ENCODE peak calls at places on chromosome 17, in seven cellular contexts. One of them, this sample, is unnamed.

GRCh38 chr17:63514974-63515373 is 8.2 kb upstream of the KCNH6 start:
- DNase-seq in A549: no peak
- DNase-seq in GM23338: no peak
- DNase-seq in K562: no peak
- DNase-seq in HCT116: no peak
- DNase-seq in SK-N-SH: no peak
- DNase-seq in HL-60: no peak
- DNase-seq in this sample: no peak

GRCh38 chr17:41666708-41667279 is 21.9 kb upstream of the EIF1 start:
- DNase-seq in A549: peak
- DNase-seq in GM23338: peak
- DNase-seq in K562: peak
- DNase-seq in HCT116: peak
- DNase-seq in SK-N-SH: peak
- DNase-seq in HL-60: no peak
- DNase-seq in this sample: peak

GRCh38 chr17:22411185-22411784 is 719.0 kb downstream of the KCNJ18 start:
- DNase-seq in A549: no peak
- DNase-seq in GM23338: no peak
- DNase-seq in K562: no peak
- DNase-seq in HCT116: no peak
- DNase-seq in SK-N-SH: peak
- DNase-seq in HL-60: no peak
- DNase-seq in this sample: no peak

GRCh38 chr17:70013911-70014310 is 61.1 kb upstream of the KCNJ16 start:
- DNase-seq in A549: no peak
- DNase-seq in GM23338: no peak
- DNase-seq in K562: no peak
- DNase-seq in HCT116: no peak
- DNase-seq in SK-N-SH: no peak
- DNase-seq in HL-60: no peak
- DNase-seq in this sample: no peak

GRCh38 chr17:19445105-19445504 is 34.1 kb downstream of the RNF112 start:
- DNase-seq in A549: no peak
- DNase-seq in GM23338: no peak
- DNase-seq in K562: no peak
- DNase-seq in HCT116: no peak
- DNase-seq in SK-N-SH: no peak
- DNase-seq in HL-60: no peak
- DNase-seq in this sample: no peak

GRCh38 chr17:6374761-6375312 is 60.1 kb downstream of the AIPL1 start:
- DNase-seq in A549: peak
- DNase-seq in GM23338: peak
- DNase-seq in K562: peak
- DNase-seq in HCT116: peak
- DNase-seq in SK-N-SH: no peak
- DNase-seq in HL-60: no peak
- DNase-seq in this sample: no peak

GRCh38 chr17:56548661-56549060 is 44.8 kb upstream of the NOG start:
- DNase-seq in A549: no peak
- DNase-seq in GM23338: no peak
- DNase-seq in K562: no peak
- DNase-seq in HCT116: no peak
- DNase-seq in SK-N-SH: no peak
- DNase-seq in HL-60: no peak
- DNase-seq in this sample: no peak

GRCh38 chr17:13002761-13003453 is 14.9 kb downstream of the ELAC2 start:
- DNase-seq in A549: peak
- DNase-seq in GM23338: peak
- DNase-seq in K562: peak
- DNase-seq in HCT116: peak
- DNase-seq in SK-N-SH: peak
- DNase-seq in HL-60: no peak
- DNase-seq in this sample: no peak

GRCh38 chr17:18224428-18225120 is 861 bp upstream of the LLGL1 start:
- DNase-seq in A549: no peak
- DNase-seq in GM23338: peak
- DNase-seq in K562: no peak
- DNase-seq in HCT116: no peak
- DNase-seq in SK-N-SH: peak
- DNase-seq in HL-60: no peak
- DNase-seq in this sample: no peak

GRCh38 chr17:42879596-42879985 is 21.0 kb upstream of the G6PC1 start:
- DNase-seq in A549: no peak
- DNase-seq in GM23338: no peak
- DNase-seq in K562: no peak
- DNase-seq in HCT116: no peak
- DNase-seq in SK-N-SH: no peak
- DNase-seq in HL-60: no peak
- DNase-seq in this sample: no peak

GRCh38 chr17:51770031-51770759 is 388.3 kb downstream of the CA10 start:
- DNase-seq in A549: no peak
- DNase-seq in GM23338: no peak
- DNase-seq in K562: no peak
- DNase-seq in HCT116: no peak
- DNase-seq in SK-N-SH: no peak
- DNase-seq in HL-60: no peak
- DNase-seq in this sample: no peak

GRCh38 chr17:72560303-72561247 is 439.8 kb downstream of the SOX9 start:
- DNase-seq in A549: peak
- DNase-seq in GM23338: peak
- DNase-seq in K562: peak
- DNase-seq in HCT116: peak
- DNase-seq in SK-N-SH: peak
- DNase-seq in HL-60: peak
- DNase-seq in this sample: no peak

GRCh38 chr17:58755577-58756245 is at the start of gene PPM1E:
- DNase-seq in A549: peak
- DNase-seq in GM23338: peak
- DNase-seq in K562: peak
- DNase-seq in HCT116: no peak
- DNase-seq in SK-N-SH: peak
- DNase-seq in HL-60: peak
- DNase-seq in this sample: no peak

GRCh38 chr17:79575229-79575628 is 35.6 kb downstream of the RBFOX3 start:
- DNase-seq in A549: no peak
- DNase-seq in GM23338: no peak
- DNase-seq in K562: no peak
- DNase-seq in HCT116: no peak
- DNase-seq in SK-N-SH: no peak
- DNase-seq in HL-60: no peak
- DNase-seq in this sample: no peak

GRCh38 chr17:10683853-10684252 is 13.5 kb downstream of the SCO1 start:
- DNase-seq in A549: peak
- DNase-seq in GM23338: peak
- DNase-seq in K562: peak
- DNase-seq in HCT116: peak
- DNase-seq in SK-N-SH: peak
- DNase-seq in HL-60: no peak
- DNase-seq in this sample: no peak

GRCh38 chr17:34445145-34445544 is 82.1 kb upstream of the CCL1 start:
- DNase-seq in A549: no peak
- DNase-seq in GM23338: no peak
- DNase-seq in K562: no peak
- DNase-seq in HCT116: no peak
- DNase-seq in SK-N-SH: no peak
- DNase-seq in HL-60: no peak
- DNase-seq in this sample: no peak

GRCh38 chr17:29140051-29140582 is 40.1 kb downstream of the MYO18A start:
- DNase-seq in A549: no peak
- DNase-seq in GM23338: peak
- DNase-seq in K562: peak
- DNase-seq in HCT116: no peak
- DNase-seq in SK-N-SH: peak
- DNase-seq in HL-60: peak
- DNase-seq in this sample: no peak

GRCh38 chr17:76481091-76481655 is 13.8 kb downstream of the AANAT start:
- DNase-seq in A549: no peak
- DNase-seq in GM23338: no peak
- DNase-seq in K562: no peak
- DNase-seq in HCT116: no peak
- DNase-seq in SK-N-SH: no peak
- DNase-seq in HL-60: no peak
- DNase-seq in this sample: no peak

GRCh38 chr17:41339571-41340169 is 11.0 kb downstream of the KRT33A start:
- DNase-seq in A549: no peak
- DNase-seq in GM23338: no peak
- DNase-seq in K562: no peak
- DNase-seq in HCT116: no peak
- DNase-seq in SK-N-SH: no peak
- DNase-seq in HL-60: no peak
- DNase-seq in this sample: no peak

DNA sequence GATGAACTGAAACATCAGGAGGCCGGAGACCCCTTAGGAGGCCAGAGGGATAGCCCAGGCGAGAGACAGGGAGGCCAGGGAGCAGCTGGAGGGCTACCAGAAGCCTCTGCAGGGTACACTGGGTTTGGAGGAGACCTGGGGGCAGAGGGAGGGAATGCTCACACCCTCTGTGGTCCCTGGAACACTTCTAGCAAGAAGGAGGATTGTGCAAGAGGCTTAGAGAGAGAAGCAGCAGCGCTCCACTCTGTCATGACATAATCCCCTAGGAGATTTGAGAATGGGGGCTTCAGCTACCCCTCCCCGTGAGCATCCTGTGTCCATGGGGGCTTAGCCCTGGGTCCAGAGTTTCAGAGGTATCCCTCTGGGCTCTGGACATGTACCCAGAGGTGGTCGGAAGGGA is 15.8 kb downstream of the GPR142 start:
- DNase-seq in A549: no peak
- DNase-seq in GM23338: no peak
- DNase-seq in K562: no peak
- DNase-seq in HCT116: no peak
- DNase-seq in SK-N-SH: no peak
- DNase-seq in HL-60: no peak
- DNase-seq in this sample: no peak
- TF ChIP-seq REST in A549: no peak
- TF ChIP-seq REST in GM23338: no peak
- TF ChIP-seq REST in K562: no peak
- TF ChIP-seq REST in HCT116: no peak
- TF ChIP-seq REST in SK-N-SH: no peak
- TF ChIP-seq REST in HL-60: no peak
- TF ChIP-seq REST in this sample: no peak

GRCh38 chr17:1558401-1558800 is 4.2 kb downstream of the PITPNA start:
- DNase-seq in A549: no peak
- DNase-seq in GM23338: no peak
- DNase-seq in K562: no peak
- DNase-seq in HCT116: no peak
- DNase-seq in SK-N-SH: no peak
- DNase-seq in HL-60: no peak
- DNase-seq in this sample: no peak

GRCh38 chr17:1557355-1558095 is 5.1 kb downstream of the PITPNA start:
- DNase-seq in A549: no peak
- DNase-seq in GM23338: no peak
- DNase-seq in K562: no peak
- DNase-seq in HCT116: no peak
- DNase-seq in SK-N-SH: no peak
- DNase-seq in HL-60: no peak
- DNase-seq in this sample: no peak

GRCh38 chr17:1554751-1555617 is 7.6 kb downstream of the PITPNA start:
- DNase-seq in A549: no peak
- DNase-seq in GM23338: no peak
- DNase-seq in K562: no peak
- DNase-seq in HCT116: no peak
- DNase-seq in SK-N-SH: no peak
- DNase-seq in HL-60: no peak
- DNase-seq in this sample: no peak

GRCh38 chr17:1553354-1554266 is 9.0 kb downstream of the PITPNA start:
- DNase-seq in A549: no peak
- DNase-seq in GM23338: no peak
- DNase-seq in K562: no peak
- DNase-seq in HCT116: no peak
- DNase-seq in SK-N-SH: no peak
- DNase-seq in HL-60: no peak
- DNase-seq in this sample: no peak

GRCh38 chr17:1555618-1556471 is 6.7 kb downstream of the PITPNA start:
- DNase-seq in A549: no peak
- DNase-seq in GM23338: no peak
- DNase-seq in K562: no peak
- DNase-seq in HCT116: no peak
- DNase-seq in SK-N-SH: no peak
- DNase-seq in HL-60: peak
- DNase-seq in this sample: no peak
- H3K4me3 ChIP-seq in A549: no peak
- H3K4me3 ChIP-seq in GM23338: no peak
- H3K4me3 ChIP-seq in K562: no peak
- H3K4me3 ChIP-seq in HCT116: no peak
- H3K4me3 ChIP-seq in SK-N-SH: no peak
- H3K4me3 ChIP-seq in HL-60: no peak
- H3K4me3 ChIP-seq in this sample: no peak

GRCh38 chr17:16214190-16215001 is 938 bp downstream of the NCOR1 start:
- DNase-seq in A549: no peak
- DNase-seq in GM23338: no peak
- DNase-seq in K562: no peak
- DNase-seq in HCT116: no peak
- DNase-seq in SK-N-SH: no peak
- DNase-seq in HL-60: no peak
- DNase-seq in this sample: no peak

GRCh38 chr17:16215273-16215964 is at the start of gene NCOR1:
- DNase-seq in A549: peak
- DNase-seq in GM23338: peak
- DNase-seq in K562: peak
- DNase-seq in HCT116: peak
- DNase-seq in SK-N-SH: peak
- DNase-seq in HL-60: peak
- DNase-seq in this sample: peak

GRCh38 chr17:16212793-16213192 is 2.5 kb downstream of the NCOR1 start:
- DNase-seq in A549: no peak
- DNase-seq in GM23338: no peak
- DNase-seq in K562: no peak
- DNase-seq in HCT116: no peak
- DNase-seq in SK-N-SH: no peak
- DNase-seq in HL-60: no peak
- DNase-seq in this sample: no peak

GRCh38 chr17:16215965-16216316 is 607 bp upstream of the NCOR1 start:
- DNase-seq in A549: no peak
- DNase-seq in GM23338: peak
- DNase-seq in K562: peak
- DNase-seq in HCT116: peak
- DNase-seq in SK-N-SH: no peak
- DNase-seq in HL-60: no peak
- DNase-seq in this sample: no peak

DNA sequence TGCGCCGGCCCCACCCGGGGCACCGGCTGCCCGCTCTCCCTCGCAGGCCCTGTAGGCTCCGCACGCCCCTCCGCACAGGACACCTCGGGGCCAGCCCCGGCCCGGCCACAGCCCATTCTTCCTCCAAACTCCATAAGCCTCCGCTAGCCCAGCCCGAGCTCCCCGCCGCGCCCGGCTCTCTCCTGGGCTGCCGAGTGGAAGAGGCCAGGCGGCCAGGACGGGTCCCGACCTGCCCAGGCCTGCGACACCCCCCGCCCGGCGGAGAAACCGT is 397 bp downstream of the NCOR1 start:
- DNase-seq in A549: peak
- DNase-seq in GM23338: peak
- DNase-seq in K562: peak
- DNase-seq in HCT116: no peak
- DNase-seq in SK-N-SH: peak
- DNase-seq in HL-60: no peak
- DNase-seq in this sample: no peak
- TF ChIP-seq REST in A549: no peak
- TF ChIP-seq REST in GM23338: no peak
- TF ChIP-seq REST in K562: no peak
- TF ChIP-seq REST in HCT116: no peak
- TF ChIP-seq REST in SK-N-SH: no peak
- TF ChIP-seq REST in HL-60: no peak
- TF ChIP-seq REST in this sample: no peak

GRCh38 chr17:64779344-64780095 is 117.4 kb upstream of the SMURF2 start:
- DNase-seq in A549: no peak
- DNase-seq in GM23338: peak
- DNase-seq in K562: no peak
- DNase-seq in HCT116: no peak
- DNase-seq in SK-N-SH: no peak
- DNase-seq in HL-60: no peak
- DNase-seq in this sample: no peak
- H3K4me3 ChIP-seq in A549: peak
- H3K4me3 ChIP-seq in GM23338: peak
- H3K4me3 ChIP-seq in K562: no peak
- H3K4me3 ChIP-seq in HCT116: peak
- H3K4me3 ChIP-seq in SK-N-SH: no peak
- H3K4me3 ChIP-seq in HL-60: no peak
- H3K4me3 ChIP-seq in this sample: peak